ENCODE peak calls at places on chromosomes 3 and 15, in seven cellular contexts. X is progenitor cell of endocrine pancreas, L is hippocampal formation, Y is fibroblast of the aortic adventitia, E is EH, H is sciatic nerve, M is AG04450. A is an unnamed sample.

GRCh38 chr15:58988011-58988785 is 735 bp downstream of the RNF111 start:
- DNase-seq in M (no peak), Y (peak; percentile 40), X (peak; percentile 72), L (peak; percentile 61), E (peak; percentile 42), H (peak; percentile 87), A (peak; percentile 55)

GRCh38 chr3:51392301-51393095 is 1.4 kb downstream of the RBM15B start:
- DNase-seq in E (no peak), L (no peak), H (no peak), M (no peak), Y (no peak), X (no peak), A (no peak)

GRCh38 chr15:74460903-74461846 is at the start of gene UBL7:
- DNase-seq in Y (peak; percentile 94), H (peak; percentile 97), E (peak; percentile 97), X (peak; percentile 93), L (peak; percentile 91), M (peak; percentile 83), A (peak; percentile 98)

GRCh38 chr15:93141373-93141790 is 52.4 kb upstream of the RGMA start:
- DNase-seq in X (no peak), L (no peak), E (no peak), M (no peak), Y (no peak), H (no peak), A (peak; percentile 17)

GRCh38 chr3:50365080-50365841 is 5.9 kb upstream of the TMEM115 start:
- DNase-seq in X (peak; percentile 87), E (peak; percentile 72), Y (peak; percentile 46), H (peak; percentile 92), M (peak; percentile 20), L (no peak), A (peak; percentile 96)

GRCh38 chr15:46126581-46126980 is 491.8 kb downstream of the SQOR start:
- DNase-seq in E (peak; percentile 71), L (no peak), X (no peak), Y (no peak), M (no peak), H (no peak), A (no peak)

GRCh38 chr15:75051711-75052110 is 28.3 kb downstream of the PPCDC start:
- DNase-seq in E (no peak), H (no peak), M (no peak), L (no peak), Y (no peak), X (no peak), A (no peak)

GRCh38 chr15:74783072-74783807 is 1.4 kb downstream of the CSK start:
- DNase-seq in E (peak; percentile 54), L (no peak), Y (no peak), M (no peak), X (no peak), H (no peak), A (peak; percentile 74)

GRCh38 chr3:75048650-75049049 is 434.2 kb upstream of the CNTN3 start:
- DNase-seq in M (no peak), E (peak; percentile 2), X (no peak), Y (peak; percentile 17), H (no peak), L (no peak), A (no peak)

GRCh38 chr3:101159478-101159877 is 160.9 kb downstream of the IMPG2 start:
- DNase-seq in Y (no peak), L (no peak), E (no peak), H (no peak), X (no peak), M (no peak), A (no peak)

GRCh38 chr15:47715856-47716445 is 1.4 kb upstream of the SEMA6D start:
- DNase-seq in M (no peak), L (peak; percentile 82), H (no peak), E (no peak), Y (peak; percentile 61), X (no peak), A (no peak)

GRCh38 chr3:31667582-31667981 is 134.9 kb downstream of the STT3B start:
- DNase-seq in L (no peak), X (no peak), Y (no peak), M (no peak), H (no peak), E (no peak), A (no peak)

GRCh38 chr3:78177780-78178179 is 1137.9 kb downstream of the ROBO2 start:
- DNase-seq in X (no peak), Y (no peak), M (no peak), L (no peak), E (no peak), H (no peak), A (no peak)

GRCh38 chr15:39936187-39936586 is 2.3 kb downstream of the EIF2AK4 start:
- DNase-seq in E (peak; percentile 68), L (no peak), X (no peak), Y (peak; percentile 68), M (no peak), H (no peak), A (no peak)

GRCh38 chr3:16908408-16908807 is 23.7 kb downstream of the PLCL2 start:
- DNase-seq in H (no peak), Y (no peak), X (no peak), M (no peak), L (no peak), E (no peak), A (no peak)

GRCh38 chr3:16286161-16286560 is 21.1 kb downstream of the OXNAD1 start:
- DNase-seq in X (no peak), L (no peak), Y (no peak), H (no peak), E (no peak), M (no peak), A (peak; percentile 92)

GRCh38 chr3:7309707-7310106 is 448.8 kb downstream of the GRM7 start:
- DNase-seq in Y (peak; percentile 28), E (peak; percentile 2), H (peak; percentile 69), M (no peak), X (no peak), L (peak; percentile 15), A (no peak)

GRCh38 chr15:48375767-48376166 is 44.5 kb downstream of the DUT start:
- DNase-seq in H (no peak), M (no peak), Y (no peak), X (no peak), E (no peak), L (no peak), A (no peak)